ENCODE peak calls at places on chromosomes 1 and 21, in seven cellular contexts. N, F, Q, H, O, B and D are unnamed samples. For H3K9me3, the result is how much of the 10 kb centered on the place peaks cover.

GRCh38 chr1:9449106-9449627 is 90.1 kb upstream of the SLC25A33 start:
- DNase-seq in F (peak), O (no peak), Q (peak), N (peak), B (peak), H (no peak), D (no peak)

GRCh38 chr1:181456551-181456950 is 26.8 kb upstream of the CACNA1E start:
- DNase-seq in F (no peak), O (no peak), B (no peak), H (no peak), Q (no peak), N (no peak), D (no peak)

GRCh38 chr1:75501565-75501964 is 109.3 kb downstream of the SLC44A5 start:
- DNase-seq in Q (no peak), N (no peak), F (no peak), O (no peak), H (no peak), B (no peak), D (no peak)

GRCh38 chr1:193786041-193786440 is 599.6 kb upstream of the B3GALT2 start:
- DNase-seq in N (no peak), H (no peak), Q (no peak), B (no peak), O (no peak), F (no peak), D (no peak)

GRCh38 chr1:54792686-54793282 is 8.3 kb downstream of the TTC22 start:
- DNase-seq in O (no peak), N (no peak), H (no peak), B (no peak), Q (no peak), F (no peak), D (no peak)

GRCh38 chr1:40849801-40850592 is 12.2 kb downstream of the CITED4 start:
- DNase-seq in N (peak), B (peak), F (peak), H (peak), Q (peak), O (peak), D (peak)

GRCh38 chr21:37047079-37047478 is 25.8 kb downstream of the PIGP start:
- DNase-seq in Q (no peak), B (peak), N (no peak), F (no peak), O (no peak), H (peak), D (no peak)

GRCh38 chr1:165675794-165676193 is 22.6 kb downstream of the ALDH9A1 start:
- DNase-seq in Q (no peak), B (no peak), N (no peak), O (no peak), H (no peak), F (no peak), D (no peak)

GRCh38 chr1:182309631-182310351 is 81.8 kb downstream of the GLUL start:
- DNase-seq in O (no peak), F (no peak), Q (no peak), B (peak), N (no peak), H (no peak), D (no peak)

GRCh38 chr1:101130673-101131072 is 105.1 kb upstream of the DPH5 start:
- DNase-seq in F (no peak), B (no peak), H (no peak), Q (no peak), O (no peak), N (no peak), D (no peak)

GRCh38 chr1:156462954-156463795 is 37.4 kb downstream of the MEF2D start:
- DNase-seq in F (no peak), H (no peak), N (no peak), B (no peak), Q (no peak), O (no peak), D (no peak)

GRCh38 chr1:26168410-26169167 is at the start of gene C1orf232:
- DNase-seq in F (no peak), H (no peak), O (no peak), N (no peak), Q (no peak), B (no peak), D (no peak)

GRCh38 chr21:44487831-44488230 is 32.5 kb downstream of the LRRC3 start:
- DNase-seq in Q (no peak), O (peak), N (no peak), F (no peak), B (no peak), H (no peak), D (peak)

GRCh38 chr21:42039470-42039901 is 29.3 kb upstream of the ZBTB21 start:
- DNase-seq in H (no peak), N (no peak), B (no peak), F (peak), O (no peak), Q (no peak), D (peak)

GRCh38 chr1:186244825-186245224 is 130.2 kb downstream of the TPR start:
- DNase-seq in Q (no peak), H (no peak), B (no peak), F (no peak), O (no peak), N (no peak), D (no peak)

GRCh38 chr1:29121951-29122661 is 1.6 kb downstream of the TMEM200B start:
- DNase-seq in H (peak), F (no peak), Q (peak), B (no peak), O (no peak), N (no peak), D (no peak)

GRCh38 chr1:64540265-64540791 is 70.4 kb downstream of the CACHD1 start:
- DNase-seq in B (no peak), Q (no peak), F (no peak), N (no peak), O (no peak), H (no peak), D (no peak)

GRCh38 chr1:54404939-54405880 is 984 bp downstream of the SSBP3 start:
- DNase-seq in F (no peak), N (peak), O (no peak), H (peak), B (no peak), Q (peak), D (peak)

GRCh38 chr1:88141499-88142074 is 542.5 kb upstream of the PKN2 start:
- DNase-seq in H (no peak), N (no peak), F (no peak), B (no peak), Q (no peak), O (no peak), D (no peak)

GRCh38 chr1:202254454-202255252 is 61.1 kb downstream of the LGR6 start:
- DNase-seq in N (no peak), H (no peak), B (peak), F (no peak), O (no peak), Q (no peak), D (no peak)

GRCh38 chr1:232381676-232382075 is 248.3 kb downstream of the SIPA1L2 start:
- DNase-seq in O (no peak), N (no peak), B (no peak), F (no peak), H (no peak), Q (no peak), D (no peak)

GRCh38 chr1:205569411-205570172 is 62.2 kb downstream of the ELK4 start:
- DNase-seq in N (no peak), H (peak), O (no peak), B (no peak), Q (no peak), F (no peak), D (no peak)

GRCh38 chr1:115838805-115839705 is 1.9 kb downstream of the NHLH2 start:
- DNase-seq in N (peak), H (no peak), B (no peak), O (no peak), Q (peak), F (no peak), D (no peak)

GRCh38 chr1:6412896-6413295 is 6.8 kb downstream of the HES2 start:
- DNase-seq in Q (no peak), O (no peak), H (peak), B (no peak), N (no peak), F (no peak), D (no peak)

GRCh38 chr1:240190881-240191385 is 99.2 kb downstream of the FMN2 start:
- DNase-seq in O (no peak), B (no peak), N (no peak), F (no peak), H (peak), Q (no peak), D (no peak)

GRCh38 chr1:247647864-247648263 is 31.7 kb downstream of the OR13G1 start:
- DNase-seq in H (peak), O (no peak), Q (no peak), B (no peak), F (peak), N (no peak), D (no peak)

GRCh38 chr1:27811741-27812500 is 18.7 kb upstream of the PPP1R8 start:
- DNase-seq in F (no peak), O (no peak), N (no peak), B (no peak), H (no peak), Q (no peak), D (no peak)

GRCh38 chr1:60255565-60255964 is 182.0 kb upstream of the C1orf87 start:
- DNase-seq in N (no peak), B (no peak), H (no peak), F (no peak), O (no peak), Q (no peak), D (no peak)

GRCh38 chr1:145695781-145696629 is 11.2 kb downstream of the PDZK1 start:
- DNase-seq in F (peak), Q (no peak), O (no peak), N (no peak), H (no peak), B (no peak), D (no peak)

DNA sequence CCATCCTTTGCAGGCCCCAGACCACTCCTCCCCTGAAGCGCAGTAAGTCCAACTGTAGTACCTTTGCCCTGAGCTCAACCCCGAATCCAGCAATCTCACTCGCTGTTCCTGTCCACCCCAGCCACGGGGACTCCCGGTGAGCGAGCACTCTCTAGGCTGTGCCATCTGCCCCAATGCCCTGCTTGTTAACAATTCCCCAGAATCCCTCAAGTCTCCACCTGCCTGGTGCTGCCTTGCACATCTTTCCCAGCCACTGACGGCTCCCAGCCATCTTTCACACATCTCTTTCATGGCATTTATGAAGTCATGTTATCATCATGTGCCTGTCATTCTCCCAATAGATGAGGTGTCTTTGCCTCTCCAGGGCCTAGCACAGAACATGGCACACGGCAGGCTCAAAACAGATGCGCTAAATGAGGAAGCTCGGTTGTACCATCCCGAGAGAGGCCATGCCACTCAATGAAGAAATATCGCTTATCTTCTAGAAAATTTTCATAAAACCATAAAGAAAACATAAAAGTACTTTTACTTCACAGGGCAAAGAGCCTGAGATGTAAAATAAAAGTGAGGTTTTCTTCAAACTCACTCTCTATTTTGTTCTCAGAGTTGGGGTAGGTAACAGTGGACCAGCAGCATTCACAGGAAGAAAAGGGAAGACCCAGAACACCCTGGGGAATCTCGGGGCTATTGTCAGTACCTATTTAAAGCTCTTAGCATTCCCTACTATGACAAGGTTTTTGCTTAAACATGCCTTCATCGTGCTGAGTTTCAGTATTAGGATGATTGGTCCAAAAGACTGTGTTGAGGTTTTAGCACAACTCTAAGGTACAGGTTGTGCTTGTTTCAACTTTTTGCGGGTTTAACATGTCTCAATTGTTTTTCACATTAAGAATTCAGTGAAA is 55.2 kb downstream of the COQ8A start:
- DNase-seq in H (no peak), B (no peak), N (no peak), Q (no peak), F (no peak), O (no peak), D (no peak)
- H3K9me3 ChIP-seq in H (under half), B (under half), N (under half), Q (under half), F (under half), O (under half), D (under half)

DNA sequence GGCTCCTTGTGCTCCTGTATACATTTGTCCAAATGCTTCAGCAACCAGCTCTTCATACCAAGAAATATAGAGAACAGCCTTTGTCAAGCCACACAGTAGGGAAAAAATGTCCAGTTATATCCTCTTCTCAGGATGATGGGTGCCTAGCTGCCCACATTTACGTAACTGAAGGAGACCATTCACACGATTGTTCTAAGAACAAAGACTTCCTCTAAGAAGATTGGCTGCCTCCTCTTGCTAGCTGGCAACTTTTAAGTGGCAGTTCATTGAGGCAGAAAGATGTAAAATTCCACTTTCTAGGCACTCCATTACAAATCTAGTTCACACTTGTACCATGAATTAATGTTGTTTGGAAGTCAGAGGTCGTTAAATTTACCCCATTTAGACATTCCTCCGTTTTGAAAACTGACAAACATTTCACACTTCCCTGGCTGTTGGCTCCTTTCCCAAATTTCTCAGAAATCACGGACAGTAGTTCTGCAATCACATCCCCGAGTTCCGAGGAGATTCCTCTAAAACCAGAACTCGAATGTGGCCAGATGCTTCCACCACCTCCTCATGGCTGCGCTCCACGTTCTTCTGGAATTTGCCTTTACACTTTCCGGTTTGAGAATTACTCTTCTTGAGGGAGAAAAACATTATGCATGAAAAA is 45.6 kb upstream of the CSF1 start:
- DNase-seq in O (no peak), B (no peak), F (peak), Q (no peak), H (peak), N (no peak), D (no peak)
- H3K4me3 ChIP-seq in O (no peak), B (no peak), F (no peak), Q (no peak), H (no peak), N (no peak), D (no peak)

GRCh38 chr1:42504535-42505128 is 41.5 kb downstream of the CCDC30 start:
- DNase-seq in N (no peak), H (no peak), B (no peak), Q (no peak), O (no peak), F (no peak), D (no peak)

DNA sequence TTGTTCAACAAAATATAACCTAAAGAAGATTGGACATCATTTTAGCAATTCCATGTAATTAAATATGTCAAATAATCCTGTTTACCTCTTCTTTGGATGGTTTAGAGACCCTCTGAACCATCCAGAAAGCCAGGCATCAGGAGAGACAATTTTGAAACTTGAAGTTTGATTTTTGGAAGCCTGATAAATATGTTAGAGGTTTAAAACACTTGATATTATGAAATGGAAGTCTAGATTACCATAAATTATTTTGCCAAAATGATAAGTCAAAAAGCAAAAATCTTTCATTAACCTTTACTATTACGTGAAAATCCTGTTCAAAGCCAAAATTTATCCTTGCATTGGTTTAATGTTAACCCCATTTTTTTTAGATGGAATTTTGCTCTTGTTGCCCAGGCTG is 43.5 kb downstream of the CCDC30 start:
- DNase-seq in N (no peak), O (no peak), Q (no peak), B (no peak), F (no peak), H (no peak), D (no peak)
- H3K9me3 ChIP-seq in N (under half), O (under half), Q (under half), B (under half), F (under half), H (under half), D (under half)

GRCh38 chr21:18549214-18549905 is 145.8 kb upstream of the TMPRSS15 start:
- DNase-seq in H (no peak), N (no peak), F (no peak), Q (no peak), O (no peak), B (no peak), D (no peak)
- H3K4me3 ChIP-seq in H (no peak), N (no peak), F (no peak), Q (no peak), O (no peak), B (no peak), D (no peak)

DNA sequence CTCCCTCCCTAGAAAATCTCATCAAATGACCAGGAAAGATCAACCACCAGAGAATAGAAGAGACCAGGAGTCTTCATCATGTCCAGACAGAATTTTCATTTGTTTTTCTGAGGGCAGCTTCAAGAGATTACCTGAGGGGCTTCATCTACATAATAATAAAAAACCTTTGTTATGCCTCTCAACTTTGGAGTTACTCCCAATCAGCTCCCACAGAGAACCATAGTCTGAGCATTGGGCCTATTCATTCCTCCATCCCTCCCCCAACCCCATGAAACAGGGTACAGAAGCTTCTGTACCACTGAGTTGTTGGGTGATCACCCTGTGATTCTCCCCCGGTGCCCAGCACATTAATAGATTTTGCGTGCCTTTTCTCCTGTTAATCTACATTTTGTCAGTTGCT is 53.3 kb upstream of the PRRC2C start:
- DNase-seq in F (no peak), Q (no peak), O (no peak), N (no peak), B (no peak), H (no peak), D (no peak)
- H3K9me3 ChIP-seq in F (under half), Q (under half), O (under half), N (under half), B (under half), H (under half), D (under half)

GRCh38 chr1:155166006-155166372 is 7.1 kb downstream of the KRTCAP2 start:
- DNase-seq in Q (no peak), N (no peak), B (no peak), O (no peak), H (no peak), F (no peak), D (no peak)

GRCh38 chr1:155167166-155168104 is 5.7 kb downstream of the KRTCAP2 start:
- DNase-seq in Q (peak), H (peak), B (peak), N (peak), O (peak), F (peak), D (peak)

GRCh38 chr1:155168456-155169210 is 4.5 kb downstream of the KRTCAP2 start:
- DNase-seq in F (no peak), H (no peak), N (no peak), B (no peak), Q (no peak), O (no peak), D (no peak)

GRCh38 chr1:155169541-155169940 is 3.6 kb downstream of the KRTCAP2 start:
- DNase-seq in H (no peak), O (no peak), N (no peak), B (no peak), Q (no peak), F (no peak), D (no peak)

GRCh38 chr1:155166373-155167165 is 6.5 kb downstream of the KRTCAP2 start:
- DNase-seq in N (peak), H (peak), Q (no peak), O (no peak), F (peak), B (no peak), D (peak)
- H3K4me3 ChIP-seq in N (peak), H (no peak), Q (no peak), O (no peak), F (no peak), B (no peak), D (no peak)

DNA sequence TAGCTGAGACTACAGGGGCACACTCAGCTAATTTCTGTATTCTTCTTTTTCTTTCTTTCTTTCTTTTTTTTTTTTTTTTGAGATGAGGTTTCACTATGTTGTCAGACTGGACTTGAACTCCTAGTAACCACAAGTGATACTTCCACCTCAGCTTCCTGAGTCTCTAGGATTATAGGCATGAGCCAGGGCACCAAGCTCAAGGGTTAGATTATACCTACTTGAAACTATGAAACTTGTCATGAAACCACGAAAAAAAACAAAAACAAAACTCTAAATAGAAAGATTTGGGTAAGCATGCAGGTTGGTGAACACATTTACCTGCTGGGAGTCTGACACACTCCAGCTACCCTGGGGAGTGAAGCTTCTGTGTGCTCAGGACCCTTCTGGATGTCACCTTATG is 2250.4 kb downstream of the MRPL39 start:
- DNase-seq in Q (no peak), B (no peak), N (no peak), H (no peak), O (no peak), F (no peak), D (no peak)
- H3K9me3 ChIP-seq in Q (under half), B (under half), N (under half), H (under half), O (under half), F (under half), D (under half)